ENCODE peak calls at places on chromosomes 4 and X, in four cellular contexts. D, T, K and N are unnamed samples.

GRCh38 chrX:17826609-17827496 is 34.2 kb downstream of the RAI2 start:
- DNase-seq in D (no peak), T (no peak), K (no peak), N (no peak)

GRCh38 chr4:88522702-88523324 is 763 bp downstream of the PYURF start:
- DNase-seq in D (peak; percentile 33), T (no peak), K (no peak), N (peak; percentile 67)

GRCh38 chr4:51866835-51867234 is 23.9 kb downstream of the DCUN1D4 start:
- DNase-seq in D (no peak), T (no peak), K (no peak), N (no peak)

GRCh38 chr4:183984561-183984960 is 79.5 kb downstream of the STOX2 start:
- DNase-seq in D (no peak), T (no peak), K (no peak), N (no peak)

GRCh38 chr4:183790661-183791060 is 114.4 kb upstream of the STOX2 start:
- DNase-seq in D (no peak), T (no peak), K (no peak), N (no peak)

GRCh38 chr4:74944354-74944793 is 11.5 kb downstream of the PARM1 start:
- DNase-seq in D (no peak), T (no peak), K (no peak), N (no peak)

GRCh38 chr4:81040175-81040659 is 9.7 kb downstream of the BMP3 start:
- DNase-seq in D (peak; percentile 35), T (no peak), K (no peak), N (peak; percentile 34)

GRCh38 chrX:37993857-37994619 is 12.3 kb upstream of the SYTL5 start:
- DNase-seq in D (no peak), T (peak; percentile 77), K (no peak), N (peak; percentile 96)

GRCh38 chr4:56040842-56041241 is 92.1 kb downstream of the CEP135 start:
- DNase-seq in D (no peak), T (no peak), K (no peak), N (no peak)

GRCh38 chr4:16667464-16667863 is 231.0 kb downstream of the LDB2 start:
- DNase-seq in D (peak; percentile 95), T (no peak), K (no peak), N (no peak)

GRCh38 chr4:69689530-69690111 is 36.6 kb upstream of the UGT2A1 start:
- DNase-seq in D (peak; percentile 26), T (no peak), K (no peak), N (peak; percentile 12)

GRCh38 chr4:151939670-151940069 is 178.9 kb upstream of the GATB start:
- DNase-seq in D (no peak), T (no peak), K (no peak), N (no peak)

GRCh38 chr4:87843936-87844335 is 11.2 kb downstream of the MEPE start:
- DNase-seq in D (peak; percentile 52), T (no peak), K (no peak), N (no peak)

GRCh38 chr4:795726-796119 is 30.2 kb downstream of the CPLX1 start:
- DNase-seq in D (no peak), T (no peak), K (no peak), N (no peak)

GRCh38 chr4:86972997-86973396 is 38.2 kb downstream of the AFF1 start:
- DNase-seq in D (no peak), T (peak; percentile 45), K (no peak), N (peak; percentile 39)

GRCh38 chrX:111823703-111824102 is 52.3 kb upstream of the TRPC5OS start:
- DNase-seq in D (no peak), T (no peak), K (no peak), N (no peak)

GRCh38 chr4:120139392-120139791 is 72.7 kb upstream of the MAD2L1 start:
- DNase-seq in D (peak; percentile 1), T (no peak), K (no peak), N (no peak)

GRCh38 chr4:176782191-176782590 is 10.5 kb downstream of the VEGFC start:
- DNase-seq in D (no peak), T (no peak), K (no peak), N (no peak)

GRCh38 chr4:185374573-185374972 is 21.2 kb downstream of the LRP2BP start:
- DNase-seq in D (no peak), T (no peak), K (no peak), N (no peak)

GRCh38 chr4:1754336-1754735 is 33.0 kb downstream of the TACC3 start:
- DNase-seq in D (no peak), T (no peak), K (no peak), N (no peak)

GRCh38 chr4:143616771-143617170 is 83.7 kb downstream of the FREM3 start:
- DNase-seq in D (no peak), T (no peak), K (no peak), N (no peak)

GRCh38 chrX:97189668-97190067 is 306.0 kb downstream of the RPA4 start:
- DNase-seq in D (no peak), T (no peak), K (no peak), N (no peak)
- H4K5ac ChIP-seq in D (no peak overlapping the region), T (no peak overlapping the region), K (no peak overlapping the region), N (no peak overlapping the region)

DNA sequence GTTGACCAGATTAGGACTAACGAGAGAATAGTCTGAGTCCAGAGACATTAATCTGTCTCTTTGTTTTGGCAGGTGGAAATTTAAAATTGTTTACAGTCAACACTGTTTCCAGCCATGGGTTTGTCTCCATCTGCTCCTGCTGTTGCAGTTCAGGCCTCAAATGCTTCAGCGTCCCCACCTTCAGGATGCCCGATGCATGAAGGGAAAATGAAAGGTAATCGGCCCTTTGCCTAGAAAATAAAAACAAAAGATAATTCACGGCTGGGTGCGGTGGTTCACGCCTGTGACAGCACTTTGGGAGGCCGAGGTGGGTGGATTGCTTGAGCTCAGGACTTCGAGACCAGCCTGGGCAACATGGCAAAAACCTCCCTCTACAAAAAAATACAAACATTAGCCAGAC is 815 bp downstream of the HCCS start:
- DNase-seq in D (no peak), T (no peak), K (no peak), N (no peak)
- H4K8ac ChIP-seq in D (no peak overlapping the region), T (no peak overlapping the region), K (no peak overlapping the region), N (no peak overlapping the region)

GRCh38 chr4:118751634-118752293 is 66.6 kb downstream of the METTL14 start:
- DNase-seq in D (peak; percentile 55), T (no peak), K (no peak), N (no peak)
- H3K18ac ChIP-seq in D (peak overlapping the region; percentile 50), T (no peak overlapping the region), K (no peak overlapping the region), N (no peak overlapping the region)

DNA sequence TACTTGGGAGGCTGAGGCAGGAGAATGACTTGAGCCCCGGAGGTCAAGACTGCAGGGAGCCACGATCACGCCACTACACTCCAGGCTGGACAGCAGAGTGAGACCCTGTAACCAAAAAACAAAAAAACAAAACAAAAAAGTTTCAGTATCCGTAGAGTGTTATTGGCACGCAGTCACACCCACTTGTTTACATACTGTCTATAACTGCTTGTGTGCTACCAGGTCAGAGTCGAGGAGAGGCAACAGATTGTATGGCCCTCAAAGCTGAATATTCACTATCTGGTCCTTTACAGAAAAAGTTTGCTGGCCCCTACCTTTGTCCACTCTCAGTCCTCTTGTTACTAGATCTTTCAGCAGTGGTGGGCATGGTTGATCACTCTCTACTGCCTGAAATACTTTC is 8.2 kb upstream of the CD99L2 start:
- DNase-seq in D (no peak), T (no peak), K (no peak), N (no peak)
- H4K5ac ChIP-seq in D (no peak overlapping the region), T (no peak overlapping the region), K (no peak overlapping the region), N (no peak overlapping the region)